ENCODE peak calls at places on chromosomes 5 and 9, in four cellular contexts. C is GM13976, H is glutamatergic neuron, X is MCF 10A. Q is an unnamed sample.

GRCh38 chr5:56951131-56951945 is 585 bp downstream of the MIER3 start:
- DNase-seq in H (peak; percentile 89), X (peak; percentile 8), C (peak; percentile 70), Q (no peak)

GRCh38 chr5:31811210-31811609 is 172.3 kb downstream of the PDZD2 start:
- DNase-seq in H (no peak), X (peak; percentile 91), C (no peak), Q (peak; percentile 91)

GRCh38 chr5:125196479-125197183 is 450.2 kb upstream of the ZNF608 start:
- DNase-seq in H (no peak), X (no peak), C (no peak), Q (no peak)

GRCh38 chr9:73680831-73681230 is 529.2 kb downstream of the ANXA1 start:
- DNase-seq in C (no peak), H (no peak), X (no peak), Q (no peak)

GRCh38 chr5:169798906-169799660 is 162.0 kb downstream of the DOCK2 start:
- DNase-seq in X (no peak), C (no peak), H (no peak), Q (no peak)

GRCh38 chr5:175696139-175696854 is 38.4 kb downstream of the HRH2 start:
- DNase-seq in X (peak; percentile 60), C (peak; percentile 70), H (peak; percentile 45), Q (no peak)

GRCh38 chr5:134530375-134531077 is 5.1 kb downstream of the JADE2 start:
- DNase-seq in X (no peak), C (no peak), H (no peak), Q (no peak)

GRCh38 chr5:42718591-42718990 is 38.0 kb upstream of the CCDC152 start:
- DNase-seq in X (no peak), H (no peak), C (no peak), Q (no peak)

GRCh38 chr9:123120131-123120530 is 86.7 kb downstream of the GPR21 start:
- DNase-seq in H (no peak), X (no peak), C (no peak), Q (no peak)

GRCh38 chr9:89364664-89365531 is 46.6 kb downstream of the SECISBP2 start:
- DNase-seq in C (no peak), X (peak; percentile 19), H (no peak), Q (no peak)

GRCh38 chr9:121538221-121538620 is 38.6 kb upstream of the GGTA1 start:
- DNase-seq in X (peak; percentile 41), C (no peak), H (no peak), Q (no peak)

GRCh38 chr5:137728048-137728447 is 7.8 kb downstream of the KLHL3 start:
- DNase-seq in C (no peak), H (no peak), X (no peak), Q (no peak)
- TF ChIP-seq CTCF in C (no peak), H (no peak), X (no peak), Q (peak; percentile 25)

GRCh38 chr9:3525088-3525835 is 539 bp downstream of the RFX3 start:
- DNase-seq in X (no peak), H (peak; percentile 59), C (no peak), Q (no peak)
- TF ChIP-seq CTCF in X (no peak), H (no peak), C (no peak), Q (no peak)

DNA sequence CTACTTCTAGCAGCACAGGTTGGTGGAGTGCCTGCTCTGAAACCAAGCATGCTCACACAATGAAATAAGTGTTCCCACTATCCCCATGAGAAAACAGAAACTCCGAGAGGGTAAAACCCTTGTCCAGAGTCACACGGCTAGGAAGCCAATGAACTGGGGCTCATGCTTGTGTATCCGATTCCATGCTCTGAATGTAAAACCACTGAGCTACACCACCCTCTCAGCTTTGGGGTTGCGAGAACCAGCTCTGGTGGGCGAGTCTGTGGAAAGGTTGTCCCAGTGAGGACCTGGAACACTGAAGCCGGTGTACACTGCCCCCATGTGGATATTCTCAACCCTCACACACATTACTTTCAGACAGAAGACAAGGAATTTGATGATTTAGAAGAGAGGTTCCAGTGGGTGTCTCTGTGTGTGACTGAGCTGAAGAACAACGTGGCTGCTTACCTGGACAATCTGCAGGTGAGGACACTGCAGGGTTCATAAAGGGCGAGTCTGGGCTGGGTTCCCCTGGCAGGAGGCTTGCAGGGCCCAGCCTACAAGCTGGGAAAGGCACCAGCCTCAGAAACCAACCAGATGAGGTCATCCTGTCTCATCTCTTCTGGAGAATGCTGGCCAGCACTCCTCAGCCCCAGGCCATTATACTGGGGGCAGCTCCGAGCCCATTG is 37.4 kb downstream of the ARHGEF37 start:
- DNase-seq in X (peak; percentile 86), H (peak; percentile 56), C (peak; percentile 76), Q (peak; percentile 70)
- TF ChIP-seq CTCF in X (peak; percentile 92), H (peak; percentile 72), C (peak; percentile 59), Q (peak; percentile 91)

DNA sequence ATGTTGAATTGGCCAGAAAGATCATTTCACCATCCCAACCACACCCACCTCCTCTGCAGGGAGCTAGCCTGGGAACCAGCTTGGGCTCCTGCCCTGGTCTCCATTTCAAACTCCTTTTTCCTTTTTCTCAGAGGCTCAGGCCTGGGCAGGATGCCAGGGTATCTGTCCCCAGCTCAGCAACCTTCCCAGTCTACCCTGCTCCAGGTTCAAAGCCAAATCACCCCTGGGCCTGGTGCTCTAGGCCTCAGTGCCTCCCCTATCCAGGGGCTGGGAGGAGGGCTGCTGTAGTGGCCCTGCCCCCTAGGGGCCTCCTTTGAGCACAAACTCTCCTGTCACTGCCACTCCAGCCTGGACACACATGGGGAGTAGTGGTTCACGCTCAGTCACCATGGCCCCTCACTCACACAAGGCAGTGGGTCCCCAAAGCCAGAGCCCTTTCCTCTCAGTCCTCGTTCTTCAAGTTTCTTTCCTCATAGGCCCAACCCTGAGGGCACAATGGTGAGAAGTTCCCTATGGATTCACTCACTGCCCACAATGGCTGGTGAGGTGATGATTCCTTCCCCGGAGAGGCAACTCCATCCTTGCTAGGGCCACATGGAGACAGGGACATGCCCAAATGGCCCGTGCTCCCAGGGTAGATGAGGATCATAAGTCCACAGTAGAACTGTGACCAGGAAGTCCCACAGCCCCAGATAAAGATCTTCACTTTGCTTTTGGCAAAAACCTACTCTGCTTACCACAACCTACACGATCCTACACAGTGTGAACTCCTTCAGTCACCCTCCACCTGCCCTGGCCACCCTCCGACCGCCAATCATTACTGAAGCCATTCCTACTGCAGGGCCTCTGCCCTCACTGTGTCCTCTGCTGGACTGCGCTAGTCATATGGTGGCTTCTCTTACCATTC is 1.6 kb upstream of the ST6GALNAC4 start:
- DNase-seq in X (peak; percentile 82), H (no peak), C (no peak), Q (no peak)
- TF ChIP-seq CTCF in X (no peak), H (no peak), C (peak; percentile 18), Q (peak; percentile 51)

DNA sequence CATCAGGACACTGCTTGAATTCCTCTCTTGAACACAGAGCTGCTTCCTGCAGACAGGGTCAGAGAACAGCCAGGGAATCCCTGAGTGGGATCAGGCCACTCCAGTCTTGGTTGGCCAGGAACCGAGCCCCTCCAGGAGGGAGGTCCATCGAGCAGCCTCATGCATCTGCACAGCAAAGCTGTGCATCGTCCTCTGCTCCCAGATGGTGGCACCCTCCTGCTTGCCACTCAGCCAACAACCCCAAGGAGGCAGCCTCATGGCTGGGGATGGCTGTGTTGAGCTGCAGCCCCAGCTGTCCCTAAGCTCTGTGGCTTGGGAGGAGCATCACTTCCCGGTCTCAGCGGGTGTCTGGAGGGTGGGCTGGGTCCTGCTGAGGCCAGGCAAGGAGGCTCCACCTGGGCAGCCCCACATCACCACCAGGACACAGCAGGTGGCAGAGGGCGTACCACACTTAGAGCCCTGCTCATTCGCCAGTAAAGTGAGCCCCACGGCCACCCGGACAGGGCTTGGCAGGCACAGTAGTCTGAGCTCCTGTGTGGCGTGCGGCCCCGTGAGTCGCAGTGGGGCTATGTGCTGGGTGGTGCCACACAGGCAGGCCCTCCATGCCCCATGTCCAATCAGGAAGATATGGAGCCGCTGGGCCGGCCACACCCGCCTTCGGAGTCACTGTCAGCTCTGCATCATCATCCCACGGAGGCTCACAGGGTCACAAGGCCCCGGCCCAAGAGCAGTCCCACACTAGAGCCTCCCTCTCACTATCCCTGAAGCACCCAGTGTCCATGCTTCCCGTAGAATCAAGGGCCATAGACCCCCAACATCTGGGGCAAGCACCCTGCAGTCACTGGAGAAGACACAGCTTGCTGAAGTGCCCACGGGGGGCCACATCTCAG is 11.9 kb downstream of the LPCAT1 start:
- DNase-seq in C (no peak), H (peak; percentile 42), X (peak; percentile 19), Q (peak; percentile 79)
- TF ChIP-seq CTCF in C (peak; percentile 45), H (no peak), X (peak; percentile 15), Q (peak; percentile 65)

DNA sequence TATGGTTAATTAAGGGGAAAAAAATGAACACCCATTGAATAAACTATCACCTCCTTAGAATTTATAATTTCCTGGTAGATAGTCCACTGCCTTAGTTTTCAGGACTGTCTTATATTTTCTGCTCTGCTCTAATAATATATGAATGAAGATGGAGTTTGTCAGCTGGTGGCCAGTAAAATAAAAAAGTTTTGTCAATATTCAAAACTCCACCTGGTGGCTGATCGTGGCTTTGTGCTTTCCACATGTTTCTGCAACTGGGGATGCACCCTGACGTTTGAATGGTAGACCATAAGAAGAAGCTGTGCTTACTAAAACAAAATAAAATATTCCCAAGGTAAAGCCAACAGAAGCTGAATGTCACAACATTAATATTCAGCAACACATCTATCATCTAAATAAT is 286.6 kb upstream of the IZUMO3 start:
- DNase-seq in C (no peak), X (peak; percentile 35), H (peak; percentile 25), Q (no peak)
- TF ChIP-seq CTCF in C (no peak), X (peak; percentile 27), H (peak; percentile 76), Q (peak; percentile 58)

GRCh38 chr5:90865194-90865593 is 306.6 kb downstream of the ADGRV1 start:
- DNase-seq in H (no peak), X (no peak), C (no peak), Q (no peak)
- TF ChIP-seq CTCF in H (no peak), X (no peak), C (no peak), Q (no peak)

DNA sequence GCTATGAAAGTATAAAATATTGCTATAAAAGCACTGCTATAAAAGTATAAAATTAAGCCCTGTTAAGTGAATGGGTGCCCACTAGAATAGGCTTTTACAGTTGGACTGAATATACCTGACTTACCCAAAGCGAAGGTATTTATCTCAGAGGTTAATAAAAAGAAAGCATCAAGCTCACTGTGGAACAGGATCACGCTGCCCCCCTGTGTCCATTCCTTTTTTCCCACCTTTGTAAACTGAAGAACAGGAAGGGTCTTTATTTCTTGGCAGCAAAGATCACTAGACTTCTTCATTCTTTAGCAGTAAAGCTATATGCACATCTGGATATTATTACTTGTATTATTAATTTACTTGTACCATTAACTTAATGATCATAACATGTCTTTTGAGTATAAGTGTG is 22.1 kb upstream of the PLPP6 start:
- DNase-seq in X (peak; percentile 38), H (peak; percentile 27), C (peak; percentile 32), Q (no peak)
- TF ChIP-seq CTCF in X (peak; percentile 11), H (peak; percentile 28), C (peak; percentile 23), Q (peak; percentile 74)